ENCODE peak calls at places on chromosomes 3 and 15, in five cellular contexts. A is BJ; Q is CD8-positive, alpha-beta T cell; J is DND-41; O is A549. U is an unnamed sample.

GRCh38 chr15:65278480-65278879 is 8.2 kb downstream of the PARP16 start:
- DNase-seq in A (no peak), Q (no peak), J (no peak), O (no peak), U (no peak)

GRCh38 chr3:61960976-61961375 is 399.6 kb downstream of the PTPRG start:
- DNase-seq in Q (no peak), J (no peak), A (no peak), O (no peak), U (no peak)

GRCh38 chr3:51024765-51025681 is 350.3 kb downstream of the DOCK3 start:
- DNase-seq in Q (peak; percentile 72), O (no peak), J (peak; percentile 55), A (no peak), U (no peak)

GRCh38 chr15:98830034-98830634 is 177.5 kb downstream of the PGPEP1L start:
- DNase-seq in A (no peak), O (peak; percentile 32), J (no peak), Q (no peak), U (no peak)

GRCh38 chr3:184240384-184241140 is 8.2 kb downstream of the ALG3 start:
- DNase-seq in A (no peak), Q (no peak), O (no peak), J (peak; percentile 48), U (no peak)

GRCh38 chr3:154235330-154235729 is 89.0 kb downstream of the DHX36 start:
- DNase-seq in O (no peak), Q (no peak), A (no peak), J (no peak), U (peak; percentile 18)

GRCh38 chr3:42014949-42015533 is 53.1 kb upstream of the ULK4 start:
- DNase-seq in A (no peak), J (no peak), O (no peak), Q (no peak), U (no peak)

GRCh38 chr3:141405581-141405980 is 37.3 kb downstream of the ZBTB38 start:
- DNase-seq in A (no peak), J (no peak), Q (no peak), O (no peak), U (no peak)

GRCh38 chr3:38112378-38112761 is 24.6 kb downstream of the ACAA1 start:
- DNase-seq in A (no peak), J (no peak), Q (no peak), O (no peak), U (no peak)

GRCh38 chr3:126029241-126029640 is 54.7 kb downstream of the SLC41A3 start:
- DNase-seq in J (no peak), Q (no peak), A (no peak), O (no peak), U (no peak)

GRCh38 chr15:100898661-100899462 is 19.2 kb downstream of the ALDH1A3 start:
- DNase-seq in Q (no peak), J (no peak), A (no peak), O (no peak), U (no peak)

GRCh38 chr15:32739522-32739921 is 21.7 kb downstream of the GREM1 start:
- DNase-seq in J (no peak), Q (no peak), O (no peak), A (no peak), U (no peak)
- H3K4me3 ChIP-seq in J (no peak overlapping the region), Q (no peak overlapping the region), O (no peak overlapping the region), A (no peak overlapping the region), U (no peak overlapping the region)

GRCh38 chr3:196440041-196440537 is 7.9 kb upstream of the UBXN7 start:
- DNase-seq in A (peak; percentile 73), O (no peak), Q (no peak), J (no peak), U (no peak)

GRCh38 chr3:196440696-196441095 is 8.5 kb upstream of the UBXN7 start:
- DNase-seq in A (no peak), Q (no peak), J (no peak), O (no peak), U (no peak)

DNA sequence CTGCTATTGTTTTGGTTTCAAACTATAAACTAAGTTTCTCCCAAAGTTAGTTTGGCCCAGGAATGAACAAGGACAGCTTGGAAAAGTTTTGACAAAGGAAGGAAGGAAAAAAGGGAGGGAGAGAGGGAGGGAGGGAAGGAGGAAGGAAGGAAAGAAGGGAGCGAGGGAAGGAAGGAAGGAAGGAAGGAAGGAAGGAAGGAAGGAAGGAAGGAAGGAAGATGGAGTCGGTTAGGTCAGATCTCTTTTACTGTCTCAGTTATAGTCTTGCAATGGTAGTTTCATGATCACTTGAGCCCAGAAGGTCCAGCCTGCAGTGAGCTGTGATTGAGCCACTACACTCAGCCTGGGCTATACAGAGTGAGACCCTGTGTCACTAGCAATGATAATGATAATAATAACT is 12.3 kb upstream of the UBXN7 start:
- DNase-seq in J (no peak), O (no peak), Q (no peak), A (no peak), U (no peak)
- H3K4me3 ChIP-seq in J (no peak overlapping the region), O (no peak overlapping the region), Q (no peak overlapping the region), A (no peak overlapping the region), U (no peak overlapping the region)

DNA sequence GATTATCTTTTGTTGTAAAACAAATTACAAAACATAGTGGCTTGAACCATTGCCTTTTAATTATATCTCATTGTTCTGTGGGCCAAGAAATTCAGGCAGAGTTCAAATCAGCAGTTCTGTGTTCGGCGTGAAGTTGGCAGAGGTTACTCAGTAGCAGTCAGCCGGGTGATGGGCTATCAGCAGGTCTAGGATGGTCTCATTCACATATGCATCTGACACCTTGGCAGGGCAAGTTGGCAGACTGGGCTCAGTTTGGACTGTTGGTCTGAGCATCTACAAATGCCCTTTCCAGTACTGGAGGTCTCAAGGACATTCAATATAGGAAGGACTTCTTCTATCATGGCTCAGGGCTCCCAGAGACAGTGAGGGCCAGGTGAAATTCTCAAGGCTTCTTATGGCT is 51.2 kb upstream of the ITGA11 start:
- DNase-seq in A (no peak), O (no peak), Q (no peak), J (no peak), U (no peak)
- H3K4me3 ChIP-seq in A (no peak overlapping the region), O (no peak overlapping the region), Q (no peak overlapping the region), J (no peak overlapping the region), U (no peak overlapping the region)

GRCh38 chr3:8766148-8766547 is 3.3 kb downstream of the OXTR start:
- DNase-seq in Q (no peak), O (no peak), A (no peak), J (no peak), U (no peak)

GRCh38 chr3:8765528-8765927 is 3.9 kb downstream of the OXTR start:
- DNase-seq in O (no peak), A (no peak), Q (no peak), J (no peak), U (no peak)

GRCh38 chr3:8767667-8768363 is 1.6 kb downstream of the OXTR start:
- DNase-seq in A (no peak), Q (no peak), O (no peak), J (no peak), U (no peak)

GRCh38 chr3:8768364-8769087 is 887 bp downstream of the OXTR start:
- DNase-seq in J (no peak), Q (no peak), A (no peak), O (no peak), U (no peak)

DNA sequence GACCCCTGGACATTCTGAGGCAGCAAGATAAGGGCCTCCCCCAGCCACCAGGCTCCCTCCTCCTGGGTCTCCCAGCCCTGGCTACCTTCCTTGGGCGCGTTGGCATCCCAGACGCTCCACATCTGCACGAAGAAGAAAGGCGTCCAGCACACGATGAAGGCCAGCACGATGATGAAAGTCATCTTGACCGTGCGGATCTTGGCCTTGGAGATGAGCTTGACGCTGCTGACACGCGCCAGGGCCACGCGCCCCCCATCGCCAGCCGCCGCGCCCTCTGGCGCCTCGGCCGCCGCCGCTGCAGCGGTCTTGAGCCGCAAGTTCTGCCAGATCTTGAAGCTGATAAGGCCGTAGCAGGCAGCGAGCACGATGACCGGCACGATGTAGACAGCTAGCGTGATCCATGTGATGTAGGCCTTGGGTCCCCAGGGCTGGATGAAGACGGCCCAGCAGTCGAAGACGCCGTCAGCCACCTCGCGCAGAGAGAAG is 2.2 kb downstream of the OXTR start:
- DNase-seq in J (no peak), A (no peak), O (no peak), Q (no peak), U (no peak)
- H3K4me3 ChIP-seq in J (no peak overlapping the region), A (peak overlapping the region; percentile 73), O (no peak overlapping the region), Q (no peak overlapping the region), U (peak overlapping the region; percentile 7)

GRCh38 chr3:16898595-16899395 is 14.0 kb downstream of the PLCL2 start:
- DNase-seq in J (no peak), Q (no peak), A (no peak), O (no peak), U (no peak)

GRCh38 chr3:16896094-16896627 is 11.4 kb downstream of the PLCL2 start:
- DNase-seq in J (no peak), O (no peak), A (no peak), Q (no peak), U (no peak)

GRCh38 chr3:16899919-16900318 is 15.2 kb downstream of the PLCL2 start:
- DNase-seq in Q (no peak), O (no peak), J (no peak), A (no peak), U (no peak)

GRCh38 chr3:16896820-16897219 is 12.1 kb downstream of the PLCL2 start:
- DNase-seq in J (no peak), O (no peak), A (no peak), Q (no peak), U (no peak)

DNA sequence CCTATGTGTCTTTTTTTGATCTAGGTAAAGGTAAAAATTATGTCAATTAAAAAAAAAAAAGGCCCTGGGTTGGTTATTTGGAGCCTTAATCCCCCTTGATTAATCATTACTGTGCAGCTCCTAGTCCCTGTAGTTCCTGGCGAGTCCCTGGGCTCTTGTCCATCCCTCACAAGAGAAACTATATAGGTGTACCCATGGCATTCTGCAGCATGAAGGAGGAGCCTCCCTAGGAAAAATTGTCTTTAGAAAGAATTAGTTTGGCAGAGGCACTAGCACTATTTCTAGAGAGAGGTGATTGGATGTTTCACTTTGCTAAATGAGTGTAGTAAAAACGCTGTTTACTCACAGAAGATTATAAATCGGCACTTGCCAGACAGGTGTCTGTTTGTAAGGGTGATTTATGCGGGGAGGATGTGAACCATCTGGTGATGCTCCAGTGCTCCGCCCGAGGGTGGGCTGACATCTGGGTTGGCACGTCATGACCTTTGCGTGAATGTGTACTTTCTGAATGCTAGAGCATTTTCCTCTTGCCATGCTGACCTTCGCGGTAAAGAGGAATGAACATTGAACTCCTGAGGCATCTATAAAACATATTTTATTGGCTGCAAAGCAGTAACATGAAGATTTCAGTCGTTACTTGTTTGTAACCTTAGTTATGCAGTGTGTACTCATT is 12.6 kb downstream of the PLCL2 start:
- DNase-seq in J (no peak), A (peak; percentile 85), O (peak; percentile 17), Q (peak; percentile 58), U (no peak)
- H3K4me3 ChIP-seq in J (no peak overlapping the region), A (no peak overlapping the region), O (no peak overlapping the region), Q (no peak overlapping the region), U (no peak overlapping the region)

DNA sequence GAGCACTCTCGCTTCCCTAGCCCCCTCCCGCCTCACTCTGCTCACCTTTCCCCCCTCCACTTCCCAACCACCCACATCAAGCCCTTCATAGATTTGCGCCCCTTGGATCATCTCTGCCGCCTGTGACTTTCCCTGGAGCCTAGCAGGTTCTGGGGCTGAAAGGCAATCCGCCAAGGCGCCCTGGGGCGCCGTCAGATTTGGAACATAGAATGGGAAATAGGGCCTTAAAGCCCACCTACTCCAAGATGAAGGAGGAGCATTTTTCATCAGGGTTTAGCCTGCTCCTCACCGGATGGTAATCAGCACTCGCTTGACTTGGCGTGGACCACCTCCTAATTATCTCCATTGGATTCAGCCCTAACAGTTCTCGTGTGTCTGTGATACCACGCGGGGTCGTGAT is 1.3 kb downstream of the CPNE4 start:
- DNase-seq in Q (no peak), O (no peak), A (no peak), J (no peak), U (no peak)
- H3K4me3 ChIP-seq in Q (no peak overlapping the region), O (peak overlapping the region; percentile 78), A (no peak overlapping the region), J (no peak overlapping the region), U (no peak overlapping the region)

GRCh38 chr3:194686816-194687637 is 1.3 kb downstream of the FAM43A start:
- DNase-seq in J (no peak), O (no peak), A (no peak), Q (peak; percentile 25), U (no peak)
- H3K4me3 ChIP-seq in J (no peak overlapping the region), O (peak overlapping the region; percentile 55), A (peak overlapping the region; percentile 71), Q (peak overlapping the region; percentile 65), U (peak overlapping the region; percentile 53)

U was measured in kidney epithelial cell.